ENCODE peak calls at places on chromosomes 5 and 9, in four cellular contexts. R, P, L and H are unnamed samples.

GRCh38 chr5:73892218-73892617 is 266.2 kb downstream of the ARHGEF28 start:
- DNase-seq in R (no peak), P (no peak), L (no peak), H (no peak)

GRCh38 chr5:151239237-151239861 is 13.6 kb upstream of the GM2A start:
- DNase-seq in L (peak), P (peak), R (no peak), H (peak)

GRCh38 chr9:70093095-70093494 is 49.4 kb downstream of the MAMDC2 start:
- DNase-seq in L (no peak), R (no peak), P (no peak), H (no peak)

GRCh38 chr5:124746252-124746915 is at the start of gene ZNF608:
- DNase-seq in R (no peak), P (no peak), L (peak), H (no peak)

GRCh38 chr9:88766778-88767503 is 224.3 kb upstream of the S1PR3 start:
- DNase-seq in R (no peak), L (no peak), P (no peak), H (no peak)

GRCh38 chr5:78899922-78900362 is 85.2 kb downstream of the ARSB start:
- DNase-seq in P (no peak), R (no peak), L (peak), H (no peak)

GRCh38 chr9:105415344-105415980 is 32.4 kb upstream of the FSD1L start:
- DNase-seq in R (no peak), P (peak), L (peak), H (peak)

GRCh38 chr5:145243016-145243415 is 592.1 kb downstream of the PRELID2 start:
- DNase-seq in L (peak), P (no peak), R (no peak), H (no peak)

GRCh38 chr5:146213210-146213838 is 9.9 kb downstream of the RBM27 start:
- DNase-seq in R (no peak), P (no peak), L (no peak), H (no peak)

GRCh38 chr9:128247191-128247803 is 28.5 kb downstream of the GOLGA2 start:
- DNase-seq in R (no peak), L (no peak), P (no peak), H (no peak)

GRCh38 chr9:4413856-4414255 is 76.4 kb upstream of the SLC1A1 start:
- DNase-seq in R (no peak), L (no peak), P (no peak), H (no peak)

GRCh38 chr5:124957063-124957462 is 210.6 kb upstream of the ZNF608 start:
- DNase-seq in P (no peak), R (no peak), L (no peak), H (no peak)

GRCh38 chr5:143569213-143569663 is 165.8 kb upstream of the NR3C1 start:
- DNase-seq in L (no peak), R (no peak), P (no peak), H (no peak)

GRCh38 chr9:113574381-113575262 is 111.1 kb downstream of the RGS3 start:
- DNase-seq in R (peak), L (no peak), P (no peak), H (no peak)

GRCh38 chr5:93755716-93756115 is 14.3 kb upstream of the POU5F2 start:
- DNase-seq in L (no peak), P (no peak), R (no peak), H (no peak)
- H3K4me3 ChIP-seq in L (no peak), P (no peak), R (no peak), H (no peak)

DNA sequence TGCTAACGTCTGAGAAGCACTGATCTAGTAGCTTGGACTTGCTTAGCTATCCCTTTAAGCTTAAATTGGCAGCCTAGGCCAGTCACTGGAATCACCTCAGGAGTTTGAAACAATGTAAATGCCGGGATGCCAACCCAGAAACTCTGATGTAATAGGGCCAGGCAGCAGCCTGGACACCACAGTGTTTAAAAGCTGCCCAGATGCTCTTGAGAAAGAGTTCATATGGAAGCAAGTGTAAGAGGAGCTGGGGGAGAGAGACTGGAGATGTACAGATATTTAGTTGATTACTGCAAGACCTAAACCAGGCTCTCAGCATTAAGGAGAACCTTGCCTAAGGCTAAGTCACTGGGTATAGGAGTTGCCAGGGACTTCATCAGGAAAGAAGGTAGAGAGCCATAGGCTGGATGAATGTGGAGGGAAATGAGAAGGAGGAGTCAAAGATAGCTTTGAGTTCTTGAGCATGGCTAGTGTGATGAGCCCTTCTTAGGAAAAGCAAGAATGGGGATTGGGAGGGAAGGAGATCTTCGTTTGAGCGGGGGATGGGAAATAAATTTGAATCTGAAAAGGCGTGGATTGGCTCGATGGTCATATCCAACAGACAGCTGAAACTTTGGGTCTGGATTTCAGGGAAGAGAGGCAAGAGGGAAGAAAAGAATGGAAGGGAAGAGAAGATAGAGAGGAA is 392.9 kb upstream of the WWC1 start:
- DNase-seq in L (no peak), R (no peak), P (no peak), H (no peak)
- H3K4me3 ChIP-seq in L (no peak), R (no peak), P (no peak), H (no peak)

GRCh38 chr9:134455537-134455936 is 129.3 kb downstream of the RXRA start:
- DNase-seq in P (no peak), L (no peak), R (no peak), H (no peak)
- H3K4me3 ChIP-seq in P (no peak), L (no peak), R (no peak), H (peak)

DNA sequence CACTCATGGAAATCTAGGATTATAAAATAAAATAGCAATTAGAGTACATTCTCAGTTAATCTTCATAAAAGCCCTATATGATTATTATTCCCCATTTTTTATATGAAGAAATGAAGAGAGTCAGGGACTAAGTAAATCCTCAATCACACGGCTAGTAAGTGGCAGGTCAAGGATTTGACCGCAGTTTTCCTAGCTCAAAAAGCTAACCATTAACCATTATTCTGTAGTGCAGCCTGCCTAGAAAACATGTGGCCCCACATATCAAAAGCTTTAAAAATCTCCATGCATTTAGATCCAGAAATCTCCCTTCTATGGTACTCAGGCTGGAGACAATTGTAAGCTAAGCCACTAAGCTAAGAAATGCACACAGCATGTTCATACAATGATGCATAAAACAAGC is 21.4 kb downstream of the EPB41L4A start:
- DNase-seq in R (no peak), P (no peak), L (no peak), H (no peak)
- H3K4me3 ChIP-seq in R (no peak), P (no peak), L (no peak), H (no peak)

GRCh38 chr9:131835132-131835910 is 95.4 kb upstream of the RAPGEF1 start:
- DNase-seq in R (no peak), P (no peak), L (no peak), H (no peak)
- H3K4me3 ChIP-seq in R (no peak), P (no peak), L (no peak), H (no peak)